ENCODE peak calls at places on chromosomes 11 and 22, in ten cellular contexts. D is neural crest cell; C is Caco-2; O is HFFc6; F is colonic mucosa; P is ovary; X is thoracic aorta; G is lung; A is IMR-90; S is activated CD8-positive, alpha-beta T cell treated with anti-CD3 and anti-CD28 coated beads for 36 hours. H is an unnamed sample.

GRCh38 chr11:118895093-118896039 is 11.7 kb downstream of the CXCR5 start:
- DNase-seq in P (no peak), C (peak; percentile 62), A (no peak), O (no peak), S (peak; percentile 88), F (no peak), D (no peak), G (no peak), X (no peak), H (no peak)

GRCh38 chr11:126834149-126834548 is 166.4 kb downstream of the KIRREL3 start:
- DNase-seq in O (peak; percentile 89), F (no peak), A (peak; percentile 91), D (no peak), S (no peak), C (no peak), X (no peak), G (no peak), P (no peak), H (no peak)

GRCh38 chr11:47400813-47401279 is 7.5 kb upstream of the SLC39A13 start:
- DNase-seq in X (no peak), D (no peak), P (no peak), A (no peak), G (no peak), O (no peak), F (no peak), S (no peak), C (no peak), H (no peak)

GRCh38 chr11:96303980-96304379 is 39.0 kb downstream of the MAML2 start:
- DNase-seq in C (no peak), P (no peak), A (no peak), F (no peak), D (no peak), G (no peak), S (no peak), X (no peak), O (no peak), H (no peak)

GRCh38 chr22:27489265-27489675 is 312.3 kb downstream of the MN1 start:
- DNase-seq in O (peak; percentile 15), A (peak; percentile 52), G (no peak), S (no peak), D (no peak), F (peak; percentile 86), C (peak; percentile 66), P (no peak), X (no peak), H (peak; percentile 60)

GRCh38 chr11:36411202-36411640 is 98.9 kb downstream of the TRAF6 start:
- DNase-seq in A (no peak), F (peak; percentile 42), C (no peak), S (peak; percentile 24), X (peak; percentile 11), P (no peak), O (no peak), G (peak; percentile 54), D (no peak), H (no peak)

GRCh38 chr22:20531404-20532181 is 24.2 kb downstream of the MED15 start:
- DNase-seq in G (peak; percentile 78), C (no peak), O (peak; percentile 90), S (no peak), A (peak; percentile 90), X (no peak), F (peak; percentile 66), P (no peak), D (no peak), H (peak; percentile 84)

GRCh38 chr11:110763249-110764011 is 51.2 kb upstream of the ARHGAP20 start:
- DNase-seq in O (peak; percentile 19), D (no peak), G (peak; percentile 51), C (no peak), S (no peak), F (peak; percentile 68), A (peak; percentile 80), X (no peak), P (peak; percentile 39), H (no peak)

GRCh38 chr22:50522806-50523438 is 2.5 kb downstream of the SCO2 start:
- DNase-seq in F (no peak), S (no peak), P (no peak), X (no peak), C (peak; percentile 38), G (no peak), D (no peak), A (no peak), O (no peak), H (no peak)

GRCh38 chr11:67082071-67082791 is 25.6 kb downstream of the RHOD start:
- DNase-seq in C (no peak), P (peak; percentile 44), D (no peak), X (no peak), F (peak; percentile 28), O (no peak), G (no peak), A (no peak), S (no peak), H (peak; percentile 49)
- TF ChIP-seq CTCF in C (peak; percentile 13), P (no peak), D (no peak), X (no peak), F (no peak), O (no peak), G (no peak), A (no peak), S (no peak), H (no peak)

GRCh38 chr11:102367364-102367763 is 20.4 kb downstream of the BIRC2 start:
- DNase-seq in S (no peak), A (peak; percentile 23), X (no peak), F (no peak), G (no peak), D (no peak), P (no peak), C (no peak), O (no peak), H (no peak)
- TF ChIP-seq CTCF in S (peak; percentile 56), A (peak; percentile 29), X (no peak), F (no peak), G (no peak), D (no peak), P (no peak), C (peak; percentile 25), O (peak; percentile 51), H (peak; percentile 33)

DNA sequence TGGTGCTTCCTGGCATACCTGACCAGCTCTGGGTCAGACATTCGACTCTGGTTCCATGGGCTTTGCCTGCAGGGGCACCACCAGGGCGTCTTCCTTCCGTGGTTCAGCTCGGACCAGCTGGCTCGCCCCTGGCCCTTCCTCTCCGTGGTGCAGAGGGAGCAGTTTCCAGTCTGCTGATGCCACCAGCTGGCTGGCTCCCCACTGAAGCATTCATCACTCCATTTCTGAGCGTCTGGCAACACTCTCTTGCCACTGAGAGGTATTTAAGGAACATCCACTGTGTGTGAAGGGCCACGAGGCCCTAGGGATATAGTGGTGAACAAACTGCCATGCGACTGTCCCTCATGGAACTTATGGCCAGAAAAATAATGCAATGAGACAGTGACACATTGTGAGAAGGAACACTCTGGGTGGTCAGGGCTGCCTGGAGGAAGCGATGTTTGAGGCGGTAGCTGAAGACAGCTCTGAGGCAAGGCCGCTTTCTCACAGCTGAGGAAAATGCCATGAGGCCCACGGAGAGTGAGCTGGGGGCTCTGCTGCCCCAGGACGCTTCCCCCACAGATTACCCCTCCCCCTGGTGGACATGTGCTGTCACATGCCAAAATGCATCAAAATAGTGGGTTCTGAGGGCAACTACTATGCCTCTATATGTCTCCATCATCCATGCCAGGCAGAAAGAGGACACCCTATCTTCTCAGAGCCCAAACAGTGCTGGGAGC is 44.9 kb upstream of the ARFGAP3 start:
- DNase-seq in S (no peak), O (no peak), C (no peak), G (no peak), A (no peak), D (no peak), X (no peak), P (no peak), F (no peak), H (no peak)
- TF ChIP-seq CTCF in S (peak; percentile 29), O (peak; percentile 67), C (peak; percentile 23), G (no peak), A (no peak), D (peak; percentile 44), X (peak; percentile 18), P (no peak), F (no peak), H (peak; percentile 25)

GRCh38 chr11:101456812-101457211 is 127.0 kb downstream of the TRPC6 start:
- DNase-seq in G (no peak), C (no peak), A (peak; percentile 52), X (no peak), F (no peak), O (no peak), D (no peak), S (no peak), P (no peak), H (no peak)
- TF ChIP-seq CTCF in G (no peak), C (peak; percentile 43), A (peak; percentile 68), X (peak; percentile 40), F (peak; percentile 26), O (peak; percentile 65), D (peak; percentile 74), S (no peak), P (no peak), H (no peak)